ENCODE peak calls at places on chromosomes 16 and 17, in nine cellular contexts. L is SK-MEL-5, O is foreskin fibroblast, E is NCI-H1105, Q is WTC11, F is EL, N is body of pancreas, R is amniotic stem cell, C is substantia nigra. S is an unnamed sample.

GRCh38 chr16:88941933-88942909 is 34.8 kb downstream of the CBFA2T3 start:
- DNase-seq in L (peak; percentile 39), O (no peak), E (no peak), Q (peak; percentile 83), F (no peak), N (peak; percentile 50), R (no peak), C (peak; percentile 22), S (peak; percentile 82)

GRCh38 chr17:83075270-83075880 is 4.0 kb upstream of the METRNL start:
- DNase-seq in L (no peak), O (no peak), E (no peak), Q (no peak), F (no peak), N (no peak), R (no peak), C (no peak), S (no peak)

GRCh38 chr16:87094246-87094865 is 222.8 kb downstream of the C16orf95 start:
- DNase-seq in L (no peak), O (no peak), E (no peak), Q (no peak), F (no peak), N (no peak), R (no peak), C (no peak), S (no peak)

GRCh38 chr16:79509221-79509631 is 91.3 kb downstream of the MAF start:
- DNase-seq in L (no peak), O (no peak), E (peak; percentile 24), Q (no peak), F (no peak), N (no peak), R (no peak), C (peak; percentile 86), S (no peak)

GRCh38 chr17:57481901-57482300 is 225.6 kb downstream of the MSI2 start:
- DNase-seq in L (peak; percentile 13), O (peak; percentile 42), E (no peak), Q (no peak), F (peak; percentile 98), N (no peak), R (peak; percentile 91), C (no peak), S (no peak)

GRCh38 chr17:57553991-57554825 is 190.9 kb downstream of the CCDC182 start:
- DNase-seq in L (no peak), O (no peak), E (no peak), Q (peak; percentile 66), F (no peak), N (no peak), R (no peak), C (no peak), S (no peak)

GRCh38 chr16:70589998-70590471 is 56.3 kb upstream of the IL34 start:
- DNase-seq in L (no peak), O (no peak), E (no peak), Q (no peak), F (peak; percentile 52), N (peak; percentile 29), R (no peak), C (no peak), S (no peak)

GRCh38 chr17:65537845-65538678 is 23.4 kb downstream of the AXIN2 start:
- DNase-seq in L (no peak), O (no peak), E (no peak), Q (no peak), F (no peak), N (no peak), R (no peak), C (no peak), S (no peak)

GRCh38 chr17:73255671-73256181 is 6.0 kb downstream of the CPSF4L start:
- DNase-seq in L (peak; percentile 79), O (no peak), E (no peak), Q (peak; percentile 87), F (peak; percentile 45), N (peak; percentile 64), R (no peak), C (peak; percentile 51), S (peak; percentile 8)

GRCh38 chr17:19386276-19386863 is 620 bp downstream of the MFAP4 start:
- DNase-seq in L (no peak), O (peak; percentile 93), E (no peak), Q (no peak), F (peak; percentile 92), N (no peak), R (peak; percentile 32), C (no peak), S (no peak)

GRCh38 chr17:66399441-66399840 is 97.0 kb downstream of the PRKCA start:
- DNase-seq in L (no peak), O (no peak), E (no peak), Q (no peak), F (no peak), N (no peak), R (no peak), C (no peak), S (no peak)

GRCh38 chr17:68310141-68310540 is 18.8 kb downstream of the ARSG start:
- DNase-seq in L (no peak), O (no peak), E (no peak), Q (no peak), F (no peak), N (no peak), R (no peak), C (no peak), S (no peak)

S was measured in NCI-H526 treated with DMSO at 0.1 percent for 48 hours.